ENCODE peak calls at places on chromosome 22, in four cellular contexts. P is fibroblast of mammary gland; B is activated naive CD4-positive, alpha-beta T cell; F is mesendoderm. M is an unnamed sample.
A peak's percentile ranks its signal among the peaks of the same experiment; 100 is the strongest.

GRCh38 chr22:37816543-37817180 is 6.5 kb upstream of the GALR3 start:
- DNase-seq in F (no peak), B (no peak), P (no peak), M (no peak)

GRCh38 chr22:47691152-47691895 is 928.9 kb downstream of the TBC1D22A start:
- DNase-seq in F (no peak), B (no peak), P (no peak), M (no peak)

GRCh38 chr22:25582946-25583345 is 18.5 kb downstream of the GRK3 start:
- DNase-seq in P (peak; percentile 30), B (no peak), F (no peak), M (no peak)

GRCh38 chr22:20011993-20012740 is 4.5 kb downstream of the ARVCF start:
- DNase-seq in F (no peak), P (no peak), B (no peak), M (no peak)

GRCh38 chr22:42773161-42773560 is 52.5 kb upstream of the A4GALT start:
- DNase-seq in P (no peak), B (no peak), F (peak; percentile 89), M (peak; percentile 24)

GRCh38 chr22:46833228-46833627 is 70.8 kb downstream of the TBC1D22A start:
- DNase-seq in F (peak; percentile 90), P (no peak), B (no peak), M (peak; percentile 87)

GRCh38 chr22:31572939-31573338 is 76.6 kb downstream of the SFI1 start:
- DNase-seq in P (no peak), B (no peak), F (no peak), M (no peak)

GRCh38 chr22:40263191-40263590 is 83.1 kb upstream of the ADSL start:
- DNase-seq in F (peak; percentile 46), B (no peak), P (no peak), M (no peak)

GRCh38 chr22:38467904-38468760 is at the start of gene KDELR3:
- DNase-seq in P (peak; percentile 62), F (peak; percentile 53), B (no peak), M (no peak)

GRCh38 chr22:27825174-27825573 is 23.6 kb upstream of the MN1 start:
- DNase-seq in B (no peak), P (peak; percentile 15), F (peak; percentile 50), M (peak; percentile 73)

GRCh38 chr22:44256860-44257560 is 55.7 kb downstream of the SHISAL1 start:
- DNase-seq in B (no peak), P (no peak), F (no peak), M (peak; percentile 18)

GRCh38 chr22:42294034-42294985 is 23.9 kb upstream of the TCF20 start:
- DNase-seq in B (no peak), P (peak; percentile 31), F (peak; percentile 89), M (peak; percentile 90)

GRCh38 chr22:49406879-49407587 is 420.6 kb downstream of the BRD1 start:
- DNase-seq in B (no peak), P (no peak), F (no peak), M (no peak)

GRCh38 chr22:45867906-45868555 is 108.9 kb downstream of the WNT7B start:
- DNase-seq in B (no peak), F (no peak), P (no peak), M (no peak)

GRCh38 chr22:23925020-23925606 is 30.9 kb downstream of the MIF start:
- DNase-seq in F (no peak), P (no peak), B (no peak), M (no peak)

GRCh38 chr22:31022516-31022915 is 53.5 kb downstream of the TUG1 start:
- DNase-seq in B (no peak), F (no peak), P (no peak), M (no peak)

GRCh38 chr22:49971232-49972162 is 10.9 kb downstream of the PIM3 start:
- DNase-seq in B (peak; percentile 62), P (peak; percentile 63), F (no peak), M (peak; percentile 19)

M was measured in ELF-1.